ENCODE peak calls at places on chromosome 20, in six cellular contexts. H is A549; J is GM12865; B is foreskin fibroblast; G is effector CD4-positive, alpha-beta T cell; E is lung microvascular endothelial cell. F is an unnamed sample.
A peak's percentile ranks its signal among the peaks of the same experiment; 100 is the strongest.

GRCh38 chr20:15708984-15709598 is 864.2 kb downstream of the KIF16B start:
- DNase-seq in E (peak; percentile 23), B (no peak), J (peak; percentile 67), H (peak; percentile 59), G (no peak), F (peak; percentile 35)

GRCh38 chr20:13873814-13874213 is 89.0 kb downstream of the NDUFAF5 start:
- DNase-seq in H (no peak), G (no peak), J (no peak), E (no peak), B (no peak), F (no peak)

GRCh38 chr20:40687384-40688128 is 1.5 kb downstream of the MAFB start:
- DNase-seq in J (no peak), B (peak; percentile 46), E (peak; percentile 56), H (no peak), G (no peak), F (peak; percentile 47)

GRCh38 chr20:61814726-61815125 is 251.0 kb downstream of the TAF4 start:
- DNase-seq in B (no peak), G (no peak), E (no peak), J (no peak), H (no peak), F (no peak)

GRCh38 chr20:46715292-46715756 is 5.9 kb downstream of the SLC2A10 start:
- DNase-seq in J (no peak), B (peak; percentile 73), H (peak; percentile 81), G (no peak), E (no peak), F (no peak)

GRCh38 chr20:49831770-49832631 is 19.4 kb downstream of the SLC9A8 start:
- DNase-seq in H (no peak), B (no peak), G (no peak), E (no peak), J (no peak), F (no peak)

GRCh38 chr20:11117808-11118528 is 444.2 kb upstream of the JAG1 start:
- DNase-seq in H (peak; percentile 78), J (no peak), G (no peak), B (peak; percentile 78), E (peak; percentile 50), F (no peak)

GRCh38 chr20:6654490-6655247 is 112.8 kb upstream of the BMP2 start:
- DNase-seq in G (no peak), J (no peak), H (no peak), B (peak; percentile 10), E (no peak), F (no peak)

GRCh38 chr20:10701607-10702006 is 27.8 kb upstream of the JAG1 start:
- DNase-seq in B (no peak), G (no peak), H (no peak), J (no peak), E (no peak), F (no peak)

GRCh38 chr20:51800769-51801219 is 1.5 kb downstream of the SALL4 start:
- DNase-seq in B (peak; percentile 49), G (no peak), J (no peak), E (peak; percentile 47), H (peak; percentile 42), F (peak; percentile 39)

GRCh38 chr20:51400051-51400926 is 142.2 kb downstream of the NFATC2 start:
- DNase-seq in E (no peak), H (no peak), G (peak; percentile 66), B (no peak), J (peak; percentile 93), F (peak; percentile 85)

GRCh38 chr20:19522080-19522801 is 235.8 kb upstream of the RIN2 start:
- DNase-seq in J (no peak), E (no peak), H (no peak), B (no peak), G (no peak), F (no peak)

GRCh38 chr20:46210672-46211330 is 92.7 kb downstream of the CD40 start:
- DNase-seq in G (no peak), J (no peak), B (no peak), H (no peak), E (no peak), F (no peak)

GRCh38 chr20:1326031-1326930 is 2.7 kb downstream of the SDCBP2 start:
- DNase-seq in G (no peak), E (peak; percentile 63), B (peak; percentile 74), J (no peak), H (no peak), F (no peak)

GRCh38 chr20:51393566-51393965 is 149.0 kb downstream of the NFATC2 start:
- DNase-seq in B (no peak), G (no peak), H (no peak), E (peak; percentile 87), J (no peak), F (no peak)

GRCh38 chr20:57838670-57839142 is 128.9 kb upstream of the PMEPA1 start:
- DNase-seq in H (no peak), B (peak; percentile 24), J (no peak), G (no peak), E (no peak), F (no peak)

GRCh38 chr20:3710027-3710426 is 2.4 kb downstream of the SIGLEC1 start:
- DNase-seq in B (no peak), G (no peak), H (no peak), E (no peak), J (no peak), F (no peak)

GRCh38 chr20:18087054-18087453 is 29.3 kb upstream of the OVOL2 start:
- DNase-seq in G (no peak), H (no peak), E (no peak), B (no peak), J (no peak), F (no peak)

GRCh38 chr20:35739294-35740163 is 2.5 kb downstream of the RBM39 start:
- DNase-seq in H (peak; percentile 41), J (peak; percentile 34), B (peak; percentile 51), G (no peak), E (peak; percentile 53), F (no peak)

GRCh38 chr20:14878676-14879019 is 541.2 kb upstream of the FLRT3 start:
- DNase-seq in H (no peak), G (no peak), B (no peak), J (no peak), E (no peak), F (no peak)

GRCh38 chr20:14992961-14993360 is 655.5 kb upstream of the FLRT3 start:
- DNase-seq in G (no peak), B (peak; percentile 80), H (no peak), J (no peak), E (no peak), F (no peak)

GRCh38 chr20:13856356-13856755 is 71.5 kb downstream of the NDUFAF5 start:
- DNase-seq in H (no peak), E (no peak), J (no peak), G (no peak), B (peak; percentile 8), F (no peak)

GRCh38 chr20:10449270-10449669 is 14.2 kb downstream of the SLX4IP start:
- DNase-seq in E (no peak), J (no peak), G (no peak), H (no peak), B (no peak), F (no peak)

GRCh38 chr20:49935746-49936152 is 448 bp upstream of the RNF114 start:
- DNase-seq in B (no peak), H (no peak), G (no peak), E (no peak), J (no peak), F (no peak)

GRCh38 chr20:6925744-6926278 is 158.3 kb downstream of the BMP2 start:
- DNase-seq in G (no peak), J (no peak), H (no peak), B (no peak), E (no peak), F (no peak)

GRCh38 chr20:52230406-52230805 is 38.8 kb upstream of the ZFP64 start:
- DNase-seq in G (no peak), B (peak; percentile 6), E (no peak), H (peak; percentile 52), J (peak; percentile 2), F (no peak)

GRCh38 chr20:4047614-4048013 is 32.3 kb upstream of the RNF24 start:
- DNase-seq in J (no peak), H (no peak), E (no peak), G (no peak), B (no peak), F (no peak)

GRCh38 chr20:46973801-46974200 is 79.2 kb downstream of the EYA2 start:
- DNase-seq in H (no peak), B (no peak), E (no peak), J (no peak), G (no peak), F (no peak)

GRCh38 chr20:768426-768978 is at the start of gene SLC52A3:
- DNase-seq in H (peak; percentile 79), E (no peak), G (no peak), B (no peak), J (no peak), F (no peak)

GRCh38 chr20:1721687-1722512 is 64.3 kb upstream of the SIRPG start:
- DNase-seq in J (peak; percentile 68), E (no peak), B (no peak), G (no peak), H (no peak), F (peak; percentile 38)

GRCh38 chr20:59385461-59385860 is 85.0 kb downstream of the EDN3 start:
- DNase-seq in G (no peak), H (peak; percentile 44), E (no peak), J (peak; percentile 7), B (no peak), F (no peak)

GRCh38 chr20:48210111-48211029 is 425.1 kb upstream of the SULF2 start:
- DNase-seq in J (no peak), H (no peak), B (no peak), G (no peak), E (no peak), F (no peak)

GRCh38 chr20:23446505-23446904 is 6.2 kb downstream of the CST11 start:
- DNase-seq in E (peak; percentile 82), J (peak; percentile 59), H (peak; percentile 62), G (no peak), B (peak; percentile 25), F (peak; percentile 61)

GRCh38 chr20:43776691-43777090 is 49.9 kb upstream of the GTSF1L start:
- DNase-seq in B (no peak), G (no peak), E (no peak), J (no peak), H (no peak), F (no peak)

GRCh38 chr20:20864346-20865096 is 152.1 kb upstream of the RALGAPA2 start:
- DNase-seq in H (peak; percentile 50), G (no peak), J (no peak), E (peak; percentile 23), B (no peak), F (no peak)

GRCh38 chr20:6767536-6768227 is at the start of gene BMP2:
- DNase-seq in G (no peak), H (peak; percentile 48), B (peak; percentile 85), E (peak; percentile 88), J (peak; percentile 45), F (peak; percentile 68)

F was measured in GM13977.